ENCODE peak calls at places on chromosomes 16 and 17, in seven cellular contexts. O is A549, S is stomach, H is suprapubic skin, Q is esophagus muscularis mucosa, A is HepG2, V is ovary. P is an unnamed sample. For H3K4me1, the result is how much of the 10 kb centered on the place peaks cover.

GRCh38 chr17:34107019-34107418 is 148.1 kb upstream of the CCL2 start:
- DNase-seq in O (no peak), S (no peak), H (no peak), Q (peak), A (peak), V (no peak), P (no peak)

GRCh38 chr16:11056989-11057645 is 112.8 kb downstream of the CLEC16A start:
- DNase-seq in O (no peak), S (no peak), H (no peak), Q (no peak), A (no peak), V (peak), P (no peak)

GRCh38 chr17:9509236-9509813 is 66.3 kb downstream of the STX8 start:
- DNase-seq in O (no peak), S (no peak), H (no peak), Q (no peak), A (no peak), V (no peak), P (no peak)

GRCh38 chr17:57488856-57489255 is 232.5 kb downstream of the MSI2 start:
- DNase-seq in O (no peak), S (no peak), H (no peak), Q (no peak), A (no peak), V (no peak), P (no peak)

GRCh38 chr16:67862623-67863583 is 9.9 kb upstream of the EDC4 start:
- DNase-seq in O (no peak), S (peak), H (peak), Q (no peak), A (no peak), V (no peak), P (peak)

GRCh38 chr17:60231691-60232090 is 81.9 kb downstream of the CA4 start:
- DNase-seq in O (no peak), S (no peak), H (no peak), Q (no peak), A (no peak), V (no peak), P (no peak)

GRCh38 chr17:10210151-10210574 is 11.8 kb upstream of the GAS7 start:
- DNase-seq in O (no peak), S (no peak), H (no peak), Q (no peak), A (no peak), V (peak), P (no peak)

GRCh38 chr17:7572588-7573323 is 6.7 kb upstream of the CD68 start:
- DNase-seq in O (peak), S (peak), H (peak), Q (peak), A (peak), V (peak), P (peak)

GRCh38 chr16:77946834-77947233 is 75.5 kb upstream of the CLEC3A start:
- DNase-seq in O (no peak), S (no peak), H (no peak), Q (no peak), A (no peak), V (no peak), P (no peak)

GRCh38 chr16:70304892-70305448 is 6.0 kb downstream of the DDX19B start:
- DNase-seq in O (no peak), S (no peak), H (no peak), Q (no peak), A (no peak), V (no peak), P (no peak)

GRCh38 chr16:411576-412265 is 10.0 kb downstream of the DECR2 start:
- DNase-seq in O (no peak), S (no peak), H (no peak), Q (no peak), A (no peak), V (no peak), P (no peak)

GRCh38 chr17:40224707-40225092 is 5.6 kb downstream of the WIPF2 start:
- DNase-seq in O (no peak), S (peak), H (no peak), Q (no peak), A (no peak), V (no peak), P (peak)

GRCh38 chr17:57902800-57903759 is 52.1 kb downstream of the CUEDC1 start:
- DNase-seq in O (peak), S (peak), H (peak), Q (peak), A (peak), V (no peak), P (peak)

GRCh38 chr17:9729034-9729650 is 62.2 kb downstream of the DHRS7C start:
- DNase-seq in O (peak), S (no peak), H (no peak), Q (no peak), A (peak), V (no peak), P (peak)

GRCh38 chr16:12330541-12330940 is 354.0 kb downstream of the SNX29 start:
- DNase-seq in O (no peak), S (no peak), H (no peak), Q (no peak), A (no peak), V (no peak), P (no peak)

GRCh38 chr17:74435775-74436359 is 4.0 kb downstream of the GPRC5C start:
- DNase-seq in O (no peak), S (no peak), H (no peak), Q (no peak), A (no peak), V (no peak), P (no peak)

GRCh38 chr16:55643161-55643970 is 12.4 kb upstream of the SLC6A2 start:
- DNase-seq in O (no peak), S (peak), H (no peak), Q (no peak), A (peak), V (no peak), P (no peak)

GRCh38 chr16:65989861-65990260 is 376.6 kb upstream of the CDH5 start:
- DNase-seq in O (no peak), S (no peak), H (no peak), Q (no peak), A (no peak), V (peak), P (no peak)

GRCh38 chr17:56975656-56976055 is 2.3 kb upstream of the SCPEP1 start:
- DNase-seq in O (no peak), S (no peak), H (no peak), Q (no peak), A (no peak), V (no peak), P (no peak)

GRCh38 chr17:38897176-38897575 is 27.3 kb downstream of the LASP1 start:
- DNase-seq in O (no peak), S (no peak), H (no peak), Q (no peak), A (no peak), V (peak), P (peak)

GRCh38 chr16:89434490-89434889 is 55.9 kb downstream of the ANKRD11 start:
- DNase-seq in O (no peak), S (no peak), H (no peak), Q (no peak), A (no peak), V (no peak), P (no peak)
- H3K4me1 ChIP-seq in O (under half), S (half or more), H (half or more), Q (half or more), A (half or more), V (under half), P (under half)

GRCh38 chr17:70320642-70321345 is 151.5 kb downstream of the KCNJ2 start:
- DNase-seq in O (no peak), S (no peak), H (no peak), Q (no peak), A (no peak), V (no peak), P (no peak)
- TF ChIP-seq EP300 in O (no peak), S (no peak), H (no peak), Q (no peak), A (no peak), V (no peak), P (no peak)

GRCh38 chr17:42422958-42423712 is at the start of gene CAVIN1:
- DNase-seq in O (peak), S (peak), H (peak), Q (peak), A (peak), V (peak), P (peak)
- TF ChIP-seq POLR2A in O (peak), S (no peak), H (peak), Q (peak), A (peak), V (peak), P (peak)

DNA sequence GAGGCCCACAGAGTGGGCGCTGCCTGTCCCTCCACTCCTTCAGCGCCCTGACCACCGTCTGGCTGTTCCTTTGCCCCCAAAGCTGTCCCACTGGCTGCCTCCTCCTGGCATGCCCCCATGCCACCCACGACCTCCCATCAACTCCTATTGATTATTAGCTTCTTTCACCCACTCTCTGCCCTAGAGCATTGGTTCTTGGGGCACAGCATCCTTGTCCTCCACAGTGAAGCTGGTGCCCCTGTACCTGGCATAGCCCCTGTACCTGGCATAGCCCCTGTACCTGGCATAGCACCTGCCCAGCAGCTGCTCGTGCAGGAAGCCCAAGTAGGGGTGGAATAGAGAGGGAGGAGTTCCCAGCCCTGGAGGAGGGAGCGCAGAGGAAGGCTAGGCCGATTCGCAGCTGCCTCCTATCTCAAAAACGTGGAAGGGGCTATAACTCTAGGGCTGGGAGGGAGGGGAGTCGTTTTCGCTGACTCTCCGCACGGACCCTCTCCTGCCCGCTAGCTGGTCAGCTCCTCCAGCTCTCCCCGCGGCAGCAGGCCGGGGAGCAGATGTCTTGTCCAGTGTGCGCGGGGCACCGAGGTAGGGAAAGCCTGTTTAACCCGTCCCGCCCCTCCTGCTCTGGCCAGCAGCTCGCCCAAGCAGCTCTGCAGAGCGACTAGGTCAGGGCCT is 5.7 kb upstream of the ACTG1 start:
- DNase-seq in O (no peak), S (no peak), H (no peak), Q (no peak), A (no peak), V (no peak), P (no peak)
- H3K4me1 ChIP-seq in O (under half), S (half or more), H (half or more), Q (half or more), A (half or more), V (under half), P (under half)

DNA sequence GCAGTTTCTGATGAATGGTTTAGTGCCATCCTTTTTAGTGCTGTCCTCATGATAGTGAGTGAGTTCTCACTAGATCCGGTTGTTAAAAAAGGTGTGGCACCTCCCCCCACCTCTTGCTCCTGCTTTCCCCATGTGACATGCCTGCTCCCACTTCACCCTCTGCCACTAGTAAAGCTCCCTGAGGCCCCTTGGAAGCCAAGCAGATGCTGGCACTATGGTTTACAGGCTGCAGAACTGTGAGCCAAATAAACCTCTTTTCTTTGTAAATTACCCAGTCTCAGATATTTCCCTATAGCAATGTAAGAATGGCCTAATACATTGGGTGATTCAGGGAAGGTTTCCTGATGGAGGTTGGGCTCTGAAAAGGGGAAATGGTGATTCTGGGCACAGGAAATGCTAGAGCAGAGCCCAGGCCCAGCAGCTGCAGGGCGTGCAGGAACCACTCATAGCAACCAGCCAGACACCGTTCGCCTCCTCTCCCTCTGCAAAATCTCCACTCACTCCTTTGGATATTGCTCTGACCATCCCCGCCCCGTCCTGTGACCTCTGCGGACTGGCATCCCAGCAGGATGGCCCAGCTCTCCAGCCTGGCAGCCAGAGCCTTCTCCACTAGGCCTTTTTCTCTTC is 2.6 kb upstream of the ADORA2B start:
- DNase-seq in O (no peak), S (no peak), H (no peak), Q (no peak), A (no peak), V (no peak), P (no peak)
- TF ChIP-seq EP300 in O (no peak), S (no peak), H (no peak), Q (no peak), A (no peak), V (no peak), P (no peak)

DNA sequence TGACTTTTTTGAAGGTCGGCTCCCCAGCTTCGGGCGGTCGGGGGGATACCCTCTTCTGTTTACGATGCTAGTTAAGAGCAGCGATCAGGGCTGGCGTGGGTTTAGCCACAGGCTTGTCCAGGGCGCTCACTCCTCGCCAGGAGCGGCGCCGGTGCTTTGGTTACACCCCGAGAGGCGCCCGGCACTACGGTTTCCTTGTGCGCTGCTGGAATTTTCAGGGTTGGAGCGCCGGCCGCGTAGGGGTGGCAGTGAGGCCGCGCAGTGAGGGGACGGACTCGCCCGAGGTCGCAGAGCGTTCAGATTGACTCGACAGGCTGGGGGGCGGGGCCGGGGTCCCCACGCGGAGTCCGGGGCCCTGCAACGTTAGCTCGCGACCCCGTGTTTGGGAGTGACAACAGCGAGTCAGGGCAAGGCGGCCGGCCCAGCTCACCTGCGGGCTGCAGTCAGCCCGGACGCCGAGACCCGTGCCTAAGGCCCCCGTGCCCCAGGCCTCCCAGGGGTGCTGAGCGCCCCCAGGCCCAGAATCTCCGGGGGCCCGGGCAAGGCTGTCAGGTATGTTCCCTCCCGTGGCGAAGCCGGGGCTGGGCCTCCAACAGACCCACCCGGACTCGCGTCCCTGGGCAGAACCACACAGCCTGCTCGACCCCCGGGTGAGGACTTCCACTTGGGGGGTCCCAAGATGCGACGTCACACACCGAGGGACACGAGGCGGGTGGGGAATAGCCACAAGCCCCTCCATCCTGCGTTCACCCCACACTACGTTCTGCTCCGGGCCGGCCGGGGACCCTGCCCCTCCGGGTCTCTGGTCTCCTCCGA is 1.3 kb upstream of the ACTG1 start:
- DNase-seq in O (peak), S (peak), H (peak), Q (no peak), A (peak), V (peak), P (peak)
- TF ChIP-seq POLR2A in O (peak), S (no peak), H (no peak), Q (no peak), A (no peak), V (no peak), P (no peak)

GRCh38 chr16:81315271-81316175 is 761 bp downstream of the GAN start:
- DNase-seq in O (peak), S (peak), H (peak), Q (no peak), A (peak), V (peak), P (no peak)
- H3K4me1 ChIP-seq in O (under half), S (half or more), H (half or more), Q (half or more), A (under half), V (under half), P (half or more)

GRCh38 chr17:55708575-55708974 is 14.1 kb downstream of the TMEM100 start:
- DNase-seq in O (no peak), S (no peak), H (no peak), Q (no peak), A (no peak), V (no peak), P (no peak)

GRCh38 chr17:55709984-55710383 is 12.7 kb downstream of the TMEM100 start:
- DNase-seq in O (no peak), S (no peak), H (no peak), Q (no peak), A (no peak), V (no peak), P (no peak)

GRCh38 chr17:55710829-55711496 is 11.7 kb downstream of the TMEM100 start:
- DNase-seq in O (no peak), S (no peak), H (no peak), Q (no peak), A (no peak), V (no peak), P (no peak)

GRCh38 chr17:55709440-55709839 is 13.2 kb downstream of the TMEM100 start:
- DNase-seq in O (no peak), S (no peak), H (no peak), Q (no peak), A (no peak), V (no peak), P (no peak)

DNA sequence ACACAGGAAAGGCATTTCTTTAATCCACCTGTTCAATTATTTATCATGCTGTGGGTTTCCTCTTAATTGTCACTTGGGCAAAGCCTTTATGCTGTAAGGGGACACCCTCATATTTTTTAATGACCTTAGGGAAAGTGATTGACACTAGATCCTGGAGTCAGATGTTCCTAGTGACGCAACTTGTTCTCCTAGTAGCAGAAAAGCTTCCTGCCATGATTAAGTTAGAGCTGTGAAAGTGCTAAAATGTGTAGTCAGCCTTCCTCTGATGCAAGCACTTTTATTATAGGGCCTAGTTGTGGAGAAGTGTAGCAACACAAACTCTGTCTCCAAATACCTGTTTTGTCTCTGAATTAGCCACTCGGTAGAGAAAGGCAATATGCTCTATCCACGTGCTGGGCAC is 12.3 kb downstream of the TMEM100 start:
- DNase-seq in O (no peak), S (no peak), H (no peak), Q (no peak), A (no peak), V (no peak), P (no peak)
- TF ChIP-seq EP300 in O (no peak), S (no peak), H (no peak), Q (no peak), A (no peak), V (no peak), P (peak)

P was measured in tibial nerve.